ENCODE peak calls at places on chromosomes 2 and 18, in six cellular contexts. Y, J, D, V, E and K are unnamed samples.

GRCh38 chr2:17962874-17963273 is 84.4 kb downstream of the KCNS3 start:
- DNase-seq in V (no peak), E (no peak), J (no peak), Y (no peak), D (no peak), K (no peak)

GRCh38 chr18:77346446-77346845 is 96.8 kb downstream of the GALR1 start:
- DNase-seq in D (no peak), J (no peak), Y (no peak), V (no peak), E (no peak), K (no peak)

GRCh38 chr2:222859786-222860726 is 780 bp upstream of the ACSL3 start:
- DNase-seq in D (no peak), E (peak; percentile 49), J (no peak), Y (no peak), V (no peak), K (no peak)

GRCh38 chr2:161316686-161317085 is 8.5 kb downstream of the PSMD14 start:
- DNase-seq in J (no peak), Y (no peak), D (no peak), E (no peak), V (no peak), K (no peak)

GRCh38 chr2:7014201-7014640 is 97.0 kb downstream of the RNF144A start:
- DNase-seq in J (no peak), V (peak; percentile 66), Y (peak; percentile 21), D (peak; percentile 62), E (no peak), K (no peak)

GRCh38 chr2:26646986-26647672 is 6.0 kb upstream of the CIB4 start:
- DNase-seq in E (no peak), D (no peak), Y (no peak), V (no peak), J (no peak), K (no peak)

GRCh38 chr2:218569661-218570500 is 1.2 kb downstream of the CNOT9 start:
- DNase-seq in J (no peak), V (no peak), D (no peak), E (peak; percentile 20), Y (no peak), K (no peak)

GRCh38 chr2:235056768-235057167 is 105.0 kb downstream of the SH3BP4 start:
- DNase-seq in Y (no peak), J (no peak), V (no peak), D (no peak), E (no peak), K (no peak)

GRCh38 chr18:76376225-76376624 is 118.8 kb downstream of the ZNF516 start:
- DNase-seq in E (no peak), Y (no peak), V (no peak), J (no peak), D (no peak), K (no peak)

GRCh38 chr2:43491070-43491639 is 104.7 kb downstream of the THADA start:
- DNase-seq in Y (no peak), J (no peak), D (no peak), E (no peak), V (no peak), K (no peak)

GRCh38 chr2:14756981-14757657 is 124.6 kb downstream of the LRATD1 start:
- DNase-seq in D (no peak), J (no peak), E (no peak), V (peak; percentile 36), Y (no peak), K (no peak)

GRCh38 chr2:70670202-70670601 is 97.8 kb downstream of the ADD2 start:
- DNase-seq in D (no peak), V (no peak), J (no peak), Y (no peak), E (no peak), K (no peak)

GRCh38 chr2:197163755-197164753 is 146.5 kb downstream of the ANKRD44 start:
- DNase-seq in D (peak; percentile 54), V (peak; percentile 38), E (no peak), J (no peak), Y (no peak), K (no peak)

GRCh38 chr2:111671426-111672150 is 212.4 kb downstream of the ANAPC1 start:
- DNase-seq in J (no peak), V (no peak), Y (no peak), D (no peak), E (peak; percentile 33), K (no peak)

GRCh38 chr2:176097820-176098365 is 1.7 kb upstream of the HOXD12 start:
- DNase-seq in V (no peak), Y (no peak), D (no peak), E (no peak), J (no peak), K (no peak)

GRCh38 chr2:3362686-3363085 is 14.9 kb downstream of the EIPR1 start:
- DNase-seq in E (no peak), Y (no peak), D (no peak), V (no peak), J (no peak), K (no peak)

GRCh38 chr18:10660485-10660884 is 134.7 kb downstream of the NAPG start:
- DNase-seq in V (no peak), D (no peak), Y (no peak), J (no peak), E (no peak), K (no peak)

GRCh38 chr2:10073706-10074105 is 6.5 kb downstream of the CYS1 start:
- DNase-seq in Y (no peak), D (no peak), E (no peak), J (no peak), V (no peak), K (no peak)

GRCh38 chr2:106581276-106581675 is 94.1 kb downstream of the CD8B2 start:
- DNase-seq in V (no peak), E (no peak), Y (no peak), J (no peak), D (no peak), K (no peak)

GRCh38 chr2:19702267-19702666 is 199.5 kb downstream of the TTC32 start:
- DNase-seq in V (no peak), Y (no peak), D (no peak), J (no peak), E (no peak), K (no peak)

GRCh38 chr2:184835081-184835728 is 236.9 kb downstream of the ZNF804A start:
- DNase-seq in D (no peak), J (no peak), E (no peak), Y (no peak), V (no peak), K (no peak)

GRCh38 chr18:24928479-24928878 is 423.5 kb downstream of the ZNF521 start:
- DNase-seq in Y (peak; percentile 34), J (no peak), V (no peak), E (no peak), D (no peak), K (no peak)

GRCh38 chr2:105522645-105523044 is 123.8 kb upstream of the FHL2 start:
- DNase-seq in E (no peak), Y (no peak), J (no peak), D (no peak), V (no peak), K (no peak)

GRCh38 chr18:63888473-63889190 is 1.1 kb downstream of the SERPINB2 start:
- DNase-seq in Y (no peak), E (no peak), J (no peak), D (no peak), V (no peak), K (no peak)

GRCh38 chr2:10161961-10162441 is 39.5 kb downstream of the RRM2 start:
- DNase-seq in V (peak; percentile 53), D (no peak), J (no peak), Y (no peak), E (no peak), K (no peak)

GRCh38 chr2:225414902-225415301 is 15.4 kb downstream of the NYAP2 start:
- DNase-seq in J (no peak), Y (no peak), V (no peak), E (no peak), D (no peak), K (no peak)

GRCh38 chr2:96203130-96204028 is 5.2 kb downstream of the STARD7 start:
- DNase-seq in V (no peak), E (no peak), D (no peak), J (no peak), Y (peak; percentile 14), K (no peak)

GRCh38 chr2:238724728-238725127 is 123.2 kb upstream of the TWIST2 start:
- DNase-seq in E (no peak), J (no peak), D (no peak), Y (no peak), V (no peak), K (no peak)

GRCh38 chr2:122070241-122070731 is 314.8 kb downstream of the TSN start:
- DNase-seq in Y (no peak), V (no peak), D (no peak), E (no peak), J (no peak), K (no peak)

GRCh38 chr2:186201371-186201770 is 284.7 kb upstream of the ZC3H15 start:
- DNase-seq in V (no peak), D (no peak), E (no peak), J (no peak), Y (no peak), K (no peak)

GRCh38 chr2:9585486-9585885 is 29.9 kb upstream of the ADAM17 start:
- DNase-seq in D (no peak), V (no peak), E (no peak), J (no peak), Y (no peak), K (no peak)

GRCh38 chr2:112642961-112643360 is 2.8 kb upstream of the SLC20A1 start:
- DNase-seq in V (no peak), E (no peak), J (no peak), Y (no peak), D (no peak), K (no peak)